ENCODE peak calls at places on chromosome 13, in five cellular contexts. Z is ovary; H is heart right ventricle; T is CD4-positive, CD25-positive, alpha-beta regulatory T cell; X is fibroblast of the aortic adventitia. C is an unnamed sample.

GRCh38 chr13:32334676-32335075 is 19.4 kb downstream of the BRCA2 start:
- DNase-seq in Z (no peak), H (no peak), T (no peak), X (peak; percentile 6), C (no peak)

GRCh38 chr13:42906257-42906656 is 85.8 kb downstream of the EPSTI1 start:
- DNase-seq in Z (no peak), H (no peak), T (no peak), X (no peak), C (no peak)

GRCh38 chr13:37173214-37173613 is 67.8 kb upstream of the CSNK1A1L start:
- DNase-seq in Z (no peak), H (no peak), T (no peak), X (peak; percentile 91), C (no peak)

GRCh38 chr13:100673376-100673830 is 1.2 kb downstream of the TMTC4 start:
- DNase-seq in Z (peak; percentile 33), H (no peak), T (no peak), X (no peak), C (no peak)

GRCh38 chr13:103805771-103806170 is 739.6 kb upstream of the SLC10A2 start:
- DNase-seq in Z (no peak), H (no peak), T (no peak), X (no peak), C (no peak)

GRCh38 chr13:44523176-44524017 is 52.7 kb downstream of the TSC22D1 start:
- DNase-seq in Z (no peak), H (no peak), T (no peak), X (peak; percentile 75), C (no peak)

GRCh38 chr13:80361883-80362327 is 21.0 kb upstream of the SPRY2 start:
- DNase-seq in Z (no peak), H (no peak), T (no peak), X (no peak), C (no peak)

GRCh38 chr13:58804832-58805231 is 1173.3 kb downstream of the PCDH17 start:
- DNase-seq in Z (no peak), H (no peak), T (no peak), X (no peak), C (no peak)

GRCh38 chr13:58190578-58190977 is 559.0 kb downstream of the PCDH17 start:
- DNase-seq in Z (no peak), H (peak; percentile 4), T (no peak), X (no peak), C (no peak)

GRCh38 chr13:79435549-79435948 is 29.5 kb upstream of the RBM26 start:
- DNase-seq in Z (no peak), H (no peak), T (no peak), X (peak; percentile 85), C (no peak)

GRCh38 chr13:85313761-85314503 is 485.3 kb downstream of the SLITRK6 start:
- DNase-seq in Z (no peak), H (no peak), T (no peak), X (no peak), C (no peak)

GRCh38 chr13:39107484-39108040 is 69.3 kb downstream of the NHLRC3 start:
- DNase-seq in Z (no peak), H (no peak), T (no peak), X (no peak), C (no peak)

GRCh38 chr13:25725104-25725503 is 326.7 kb downstream of the SHISA2 start:
- DNase-seq in Z (no peak), H (no peak), T (no peak), X (no peak), C (no peak)

GRCh38 chr13:111976474-111977183 is 90.3 kb upstream of the SOX1 start:
- DNase-seq in Z (no peak), H (no peak), T (no peak), X (no peak), C (no peak)

GRCh38 chr13:48892311-48892710 is 83.4 kb upstream of the FNDC3A start:
- DNase-seq in Z (no peak), H (no peak), T (no peak), X (peak; percentile 75), C (no peak)

GRCh38 chr13:73481877-73482445 is 423.2 kb downstream of the KLF5 start:
- DNase-seq in Z (no peak), H (no peak), T (no peak), X (peak; percentile 16), C (no peak)

GRCh38 chr13:39451860-39452301 is 151.1 kb downstream of the LHFPL6 start:
- DNase-seq in Z (peak; percentile 37), H (peak; percentile 63), T (no peak), X (peak; percentile 40), C (no peak)

GRCh38 chr13:42786696-42787095 is 5.3 kb downstream of the FAM216B start:
- DNase-seq in Z (no peak), H (no peak), T (no peak), X (peak; percentile 18), C (no peak)

GRCh38 chr13:38577048-38577447 is 109.8 kb upstream of the FREM2 start:
- DNase-seq in Z (no peak), H (no peak), T (no peak), X (peak; percentile 3), C (no peak)

GRCh38 chr13:84684804-84685203 is 802.5 kb upstream of the SLITRK1 start:
- DNase-seq in Z (no peak), H (no peak), T (no peak), X (no peak), C (no peak)

GRCh38 chr13:95924389-95924994 is 128.7 kb downstream of the UGGT2 start:
- DNase-seq in Z (no peak), H (no peak), T (no peak), X (peak; percentile 80), C (no peak)

GRCh38 chr13:44013666-44014291 is 134.1 kb downstream of the LACC1 start:
- DNase-seq in Z (no peak), H (peak; percentile 17), T (no peak), X (peak; percentile 62), C (no peak)

GRCh38 chr13:49319555-49320350 is 72.0 kb downstream of the CDADC1 start:
- DNase-seq in Z (no peak), H (no peak), T (no peak), X (peak; percentile 25), C (no peak)

GRCh38 chr13:76397413-76397812 is 488.8 kb downstream of the KCTD12 start:
- DNase-seq in Z (no peak), H (no peak), T (peak; percentile 2), X (no peak), C (peak; percentile 13)

GRCh38 chr13:82115391-82115790 is 1766.9 kb downstream of the SLITRK1 start:
- DNase-seq in Z (no peak), H (no peak), T (no peak), X (no peak), C (no peak)

DNA sequence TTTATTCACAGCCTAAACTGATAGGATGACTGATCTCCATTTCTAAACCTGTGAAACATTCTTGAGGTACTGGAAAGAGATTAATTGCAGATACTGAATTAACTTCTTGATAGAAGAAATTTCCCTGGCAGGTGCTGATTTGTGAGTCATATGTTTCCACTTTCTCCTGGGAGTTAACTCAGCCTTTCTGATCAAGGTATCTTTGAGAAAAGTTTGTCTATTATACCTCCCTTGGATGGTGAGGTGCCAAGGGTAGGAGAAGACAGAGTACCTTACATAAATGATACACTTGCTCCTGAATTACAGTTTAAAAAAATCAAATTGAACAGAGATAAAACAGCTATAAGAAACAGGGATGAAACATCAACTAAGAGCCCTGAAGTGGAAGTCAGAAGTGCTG is 123.0 kb downstream of the RGCC start:
- DNase-seq in Z (no peak), H (no peak), T (no peak), X (no peak), C (no peak)
- H3K4me3 ChIP-seq in Z (no peak overlapping the region), H (no peak overlapping the region), T (no peak overlapping the region), X (no peak overlapping the region), C (no peak overlapping the region)

GRCh38 chr13:27122036-27122435 is 49.6 kb downstream of the USP12 start:
- DNase-seq in Z (no peak), H (no peak), T (no peak), X (no peak), C (no peak)

GRCh38 chr13:27125357-27126282 is 46.0 kb downstream of the USP12 start:
- DNase-seq in Z (no peak), H (no peak), T (no peak), X (no peak), C (no peak)

GRCh38 chr13:27120811-27121210 is 50.8 kb downstream of the USP12 start:
- DNase-seq in Z (no peak), H (no peak), T (no peak), X (peak; percentile 28), C (no peak)

GRCh38 chr13:27126877-27127276 is 44.7 kb downstream of the USP12 start:
- DNase-seq in Z (no peak), H (no peak), T (no peak), X (no peak), C (no peak)

GRCh38 chr13:27124571-27124970 is 47.0 kb downstream of the USP12 start:
- DNase-seq in Z (no peak), H (no peak), T (no peak), X (no peak), C (no peak)
- H3K4me3 ChIP-seq in Z (no peak overlapping the region), H (no peak overlapping the region), T (no peak overlapping the region), X (no peak overlapping the region), C (no peak overlapping the region)

GRCh38 chr13:30313307-30313706 is 6.0 kb upstream of the KATNAL1 start:
- DNase-seq in Z (no peak), H (no peak), T (no peak), X (no peak), C (no peak)
- H3K4me3 ChIP-seq in Z (no peak overlapping the region), H (no peak overlapping the region), T (no peak overlapping the region), X (no peak overlapping the region), C (no peak overlapping the region)

DNA sequence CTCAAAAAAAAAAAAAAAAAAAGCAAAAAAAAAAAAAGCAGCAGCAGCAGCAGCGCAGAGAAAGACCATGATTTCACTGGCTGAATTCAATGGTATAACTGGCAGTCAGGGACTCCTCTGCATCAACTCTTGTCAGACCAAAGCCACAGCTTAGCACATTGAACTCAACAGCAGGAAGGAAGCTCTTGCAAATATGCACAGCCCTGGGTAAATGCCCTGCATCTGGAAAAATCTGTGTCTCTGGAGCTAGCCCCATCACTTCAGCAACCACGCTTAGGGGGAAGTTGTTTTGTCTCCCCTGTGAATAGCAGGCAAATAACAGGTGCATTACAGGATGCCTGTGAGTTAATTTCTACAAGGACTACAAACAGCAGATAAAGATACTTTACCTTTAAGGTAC is 17.7 kb upstream of the DHRS12 start:
- DNase-seq in Z (no peak), H (no peak), T (peak; percentile 49), X (no peak), C (peak; percentile 64)
- H3K4me3 ChIP-seq in Z (no peak overlapping the region), H (no peak overlapping the region), T (peak overlapping the region; percentile 97), X (no peak overlapping the region), C (peak overlapping the region; percentile 56)

DNA sequence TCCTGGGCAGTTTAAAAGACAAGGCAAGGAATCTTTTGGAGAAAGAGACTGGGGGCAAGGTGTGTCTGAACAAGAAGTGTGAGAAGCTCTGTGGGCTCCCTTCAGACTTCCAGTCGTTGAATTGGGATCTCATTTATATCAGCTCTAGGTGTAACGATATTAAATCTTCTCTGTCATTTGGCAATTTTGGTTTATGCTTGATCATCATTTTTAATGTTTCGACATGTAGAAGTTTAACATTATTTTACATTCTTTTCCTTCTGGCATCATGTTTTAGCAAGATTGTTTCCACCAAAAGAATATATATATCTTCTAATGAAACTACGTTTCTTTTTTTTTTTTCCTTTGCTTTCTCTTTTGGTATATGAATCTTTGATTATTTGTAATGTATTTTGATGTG is 49.3 kb downstream of the USPL1 start:
- DNase-seq in Z (no peak), H (no peak), T (no peak), X (no peak), C (no peak)
- H3K4me3 ChIP-seq in Z (no peak overlapping the region), H (no peak overlapping the region), T (no peak overlapping the region), X (no peak overlapping the region), C (no peak overlapping the region)

GRCh38 chr13:47215741-47216140 is 318.9 kb upstream of the HTR2A start:
- DNase-seq in Z (no peak), H (no peak), T (no peak), X (peak; percentile 86), C (no peak)
- H3K4me3 ChIP-seq in Z (no peak overlapping the region), H (no peak overlapping the region), T (no peak overlapping the region), X (no peak overlapping the region), C (no peak overlapping the region)

C was measured in CD4-positive, alpha-beta memory T cell.